ENCODE peak calls at places on chromosomes 11 and 22, in six cellular contexts. A is MM.1S, Z is GM23338, P is HCT116, C is SK-N-SH, K is OCI-LY7. H is an unnamed sample. For H3K4me1, the result is how much of the 10 kb centered on the place peaks cover.

GRCh38 chr11:69157156-69157821 is 1.6 kb downstream of the SMIM38 start:
- DNase-seq in K (no peak), Z (peak), C (peak), A (no peak), P (no peak), H (no peak)

GRCh38 chr11:11970556-11970955 is 37.9 kb downstream of the DKK3 start:
- DNase-seq in K (no peak), A (no peak), Z (no peak), C (no peak), P (no peak), H (no peak)

GRCh38 chr11:8099291-8099899 is 18.4 kb downstream of the TUB start:
- DNase-seq in P (peak), Z (peak), C (peak), A (peak), K (peak), H (peak)

GRCh38 chr11:71197096-71197495 is 55.3 kb downstream of the SHANK2 start:
- DNase-seq in C (no peak), A (no peak), Z (no peak), K (no peak), P (no peak), H (no peak)

GRCh38 chr22:41094036-41094435 is 1.6 kb downstream of the EP300 start:
- DNase-seq in Z (peak), K (peak), C (peak), A (peak), P (no peak), H (peak)

GRCh38 chr22:49600891-49601431 is 226.7 kb downstream of the BRD1 start:
- DNase-seq in K (peak), A (no peak), C (no peak), Z (no peak), P (no peak), H (no peak)

GRCh38 chr11:77196961-77197360 is 68.9 kb downstream of the MYO7A start:
- DNase-seq in A (no peak), P (no peak), C (no peak), K (no peak), Z (no peak), H (no peak)

GRCh38 chr11:44094260-44094868 is 1.1 kb upstream of the EXT2 start:
- DNase-seq in P (peak), K (peak), Z (peak), C (peak), A (peak), H (peak)

GRCh38 chr11:132045116-132045515 is 674.7 kb downstream of the NTM start:
- DNase-seq in K (no peak), C (no peak), Z (no peak), P (no peak), A (no peak), H (no peak)

GRCh38 chr11:134449713-134450112 is 37.7 kb upstream of the B3GAT1 start:
- DNase-seq in Z (peak), A (no peak), P (peak), K (no peak), C (no peak), H (no peak)

GRCh38 chr11:27367881-27368280 is 4.9 kb upstream of the CCDC34 start:
- DNase-seq in C (peak), P (no peak), Z (no peak), A (no peak), K (no peak), H (no peak)

GRCh38 chr11:2796508-2797180 is 88.9 kb downstream of the CDKN1C start:
- DNase-seq in P (no peak), K (no peak), A (no peak), Z (no peak), C (no peak), H (no peak)

GRCh38 chr11:132638421-132638820 is 893.9 kb downstream of the OPCML start:
- DNase-seq in C (no peak), P (no peak), Z (no peak), A (no peak), K (no peak), H (no peak)

GRCh38 chr11:11657101-11657935 is 35.5 kb upstream of the GALNT18 start:
- DNase-seq in Z (no peak), K (no peak), A (no peak), P (no peak), C (no peak), H (no peak)

GRCh38 chr11:1573077-1573846 is 1.2 kb upstream of the DUSP8 start:
- DNase-seq in A (no peak), Z (no peak), P (no peak), K (no peak), C (peak), H (no peak)

GRCh38 chr11:9158898-9159391 is 67.5 kb upstream of the SCUBE2 start:
- DNase-seq in K (no peak), P (no peak), Z (no peak), A (no peak), C (no peak), H (peak)

GRCh38 chr11:42234381-42235035 is 775.1 kb upstream of the LRRC4C start:
- DNase-seq in C (no peak), Z (no peak), A (no peak), P (no peak), K (no peak), H (peak)

DNA sequence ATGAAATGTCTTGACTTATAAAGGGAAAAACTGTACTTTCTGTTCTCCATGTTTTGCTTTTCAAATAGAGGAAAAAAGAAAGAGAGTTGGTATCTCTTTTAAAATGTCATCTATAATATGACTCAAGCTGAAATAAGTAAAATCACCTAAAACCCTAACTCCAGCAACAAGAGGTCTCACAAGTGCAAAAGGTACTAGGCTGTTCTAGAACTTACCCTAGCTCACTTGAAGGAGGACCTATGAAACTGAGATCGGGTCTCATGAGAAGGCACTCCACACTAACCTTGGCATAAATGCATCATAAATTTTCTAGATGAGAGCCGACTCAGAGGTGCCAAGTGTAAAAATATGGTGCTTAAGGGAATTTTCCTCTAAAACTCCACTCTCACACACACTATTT is 63.8 kb downstream of the PHF21A start:
- DNase-seq in A (no peak), P (no peak), Z (no peak), C (no peak), K (no peak), H (no peak)
- TF ChIP-seq CTCF in A (no peak), P (no peak), Z (no peak), C (no peak), K (no peak), H (no peak)

GRCh38 chr11:49851511-49851910 is 100.7 kb upstream of the OR4C13 start:
- DNase-seq in K (no peak), A (no peak), Z (no peak), P (no peak), C (no peak), H (no peak)
- TF ChIP-seq EZH2phosphoT487 in K (no peak), A (no peak), Z (no peak), P (no peak), C (no peak), H (no peak)

GRCh38 chr11:114081641-114082414 is 22.3 kb downstream of the ZBTB16 start:
- DNase-seq in C (no peak), Z (no peak), P (no peak), A (no peak), K (no peak), H (no peak)
- H3K4me1 ChIP-seq in C (under half), Z (under half), P (under half), A (under half), K (under half), H (under half)

GRCh38 chr11:3983101-3983500 is 111.5 kb upstream of the RRM1 start:
- DNase-seq in A (no peak), C (no peak), Z (no peak), P (no peak), K (no peak), H (no peak)

GRCh38 chr11:3989891-3990290 is 104.7 kb upstream of the RRM1 start:
- DNase-seq in Z (no peak), A (peak), K (no peak), C (no peak), P (no peak), H (no peak)

GRCh38 chr11:3984896-3985295 is 109.7 kb upstream of the RRM1 start:
- DNase-seq in P (no peak), K (peak), C (peak), Z (peak), A (no peak), H (no peak)

GRCh38 chr11:3989251-3989650 is 105.3 kb upstream of the RRM1 start:
- DNase-seq in P (no peak), K (no peak), C (no peak), A (no peak), Z (peak), H (no peak)

GRCh38 chr11:3986301-3986700 is 108.3 kb upstream of the RRM1 start:
- DNase-seq in C (no peak), Z (no peak), K (no peak), P (no peak), A (no peak), H (no peak)
- TF ChIP-seq CTCF in C (no peak), Z (no peak), K (no peak), P (no peak), A (no peak), H (no peak)

GRCh38 chr22:19515654-19516377 is 8.4 kb downstream of the CLDN5 start:
- DNase-seq in P (no peak), A (no peak), Z (no peak), K (no peak), C (no peak), H (no peak)

GRCh38 chr22:19517919-19518567 is 6.2 kb downstream of the CLDN5 start:
- DNase-seq in A (no peak), Z (no peak), P (no peak), K (no peak), C (no peak), H (no peak)

GRCh38 chr22:19517171-19517500 is 7.1 kb downstream of the CLDN5 start:
- DNase-seq in A (no peak), K (no peak), C (no peak), P (no peak), Z (no peak), H (no peak)

GRCh38 chr22:19514831-19515565 is 9.2 kb downstream of the CLDN5 start:
- DNase-seq in P (no peak), C (no peak), Z (no peak), K (no peak), A (no peak), H (no peak)

DNA sequence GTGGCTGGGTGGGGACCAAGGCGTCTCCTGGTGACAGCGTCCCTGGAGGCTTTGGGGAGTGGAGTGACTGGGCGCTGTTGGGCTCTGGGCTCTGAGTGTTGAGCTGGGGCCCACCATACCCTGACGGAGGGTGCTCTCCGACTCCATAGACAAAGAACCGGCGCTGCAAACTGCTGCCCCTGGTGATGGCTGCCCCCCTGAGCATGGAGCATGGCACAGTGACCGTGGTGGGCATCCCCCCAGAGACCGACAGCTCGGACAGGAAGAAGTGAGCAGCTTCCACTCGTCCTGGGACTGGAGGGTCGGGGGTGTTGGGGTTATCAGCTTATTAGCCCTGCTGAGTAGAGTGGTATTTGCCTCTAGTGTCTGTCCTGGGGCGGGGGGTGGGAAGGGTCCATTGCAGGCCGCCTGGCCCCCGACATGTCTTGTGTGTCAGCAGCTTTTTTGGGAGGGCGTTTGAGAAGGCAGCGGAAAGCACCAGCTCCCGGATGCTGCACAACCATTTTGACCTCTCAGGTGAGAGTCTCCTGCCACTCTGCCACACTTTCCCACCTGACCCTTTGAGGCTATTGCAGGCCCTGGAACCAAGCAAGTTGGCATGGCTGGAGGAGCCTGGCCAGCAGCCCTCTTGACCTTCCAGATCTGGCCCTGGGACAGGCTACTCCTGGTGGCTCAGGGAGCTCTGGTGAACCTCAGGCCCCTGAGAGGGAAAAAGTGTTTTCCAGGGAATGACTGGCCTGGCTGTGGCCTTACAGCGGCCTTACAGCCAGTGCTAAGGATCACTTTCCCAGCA is 7.6 kb downstream of the CLDN5 start:
- DNase-seq in Z (no peak), K (no peak), A (no peak), C (no peak), P (no peak), H (no peak)
- TF ChIP-seq EZH2phosphoT487 in Z (no peak), K (no peak), A (no peak), C (no peak), P (no peak), H (no peak)

GRCh38 chr11:75476716-75477613 is 44.0 kb upstream of the KLHL35 start:
- DNase-seq in Z (no peak), K (no peak), A (no peak), P (no peak), C (no peak), H (no peak)
- H3K4me1 ChIP-seq in Z (under half), K (under half), A (under half), P (under half), C (under half), H (under half)

GRCh38 chr11:19955660-19956059 is 204.6 kb downstream of the DBX1 start:
- DNase-seq in Z (no peak), K (no peak), A (no peak), C (peak), P (no peak), H (no peak)

GRCh38 chr11:19952101-19952605 is 208.1 kb downstream of the DBX1 start:
- DNase-seq in K (no peak), P (no peak), A (no peak), C (peak), Z (no peak), H (no peak)

GRCh38 chr11:19953342-19953741 is 206.9 kb downstream of the DBX1 start:
- DNase-seq in C (no peak), Z (peak), K (no peak), A (no peak), P (no peak), H (no peak)

GRCh38 chr11:19954899-19955298 is 205.4 kb downstream of the DBX1 start:
- DNase-seq in Z (no peak), A (no peak), P (no peak), K (no peak), C (no peak), H (peak)

DNA sequence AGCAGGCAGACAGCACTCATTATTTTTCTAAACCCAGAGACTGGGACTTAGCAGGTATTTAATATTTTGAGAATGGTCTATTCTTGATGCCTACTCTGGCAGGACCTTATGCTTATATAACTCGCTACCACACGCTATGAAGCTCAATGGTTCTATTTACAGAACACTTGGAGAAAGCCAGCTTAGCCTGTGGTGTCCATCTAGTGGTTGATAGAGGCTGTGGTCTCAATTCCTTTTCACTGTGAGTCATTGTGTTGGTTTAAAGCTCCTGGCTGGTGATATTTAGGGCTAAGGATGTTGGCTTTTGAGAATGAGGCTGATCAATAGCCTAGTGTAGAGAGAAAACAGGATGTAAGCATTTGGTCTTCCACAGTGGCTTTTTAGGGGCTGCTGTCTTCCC is 206.4 kb downstream of the DBX1 start:
- DNase-seq in A (no peak), K (no peak), Z (peak), P (peak), C (no peak), H (peak)
- TF ChIP-seq CTCF in A (no peak), K (no peak), Z (peak), P (no peak), C (peak), H (peak)

GRCh38 chr22:19480789-19481188 is 1.1 kb downstream of the CDC45 start:
- DNase-seq in Z (no peak), C (no peak), A (no peak), K (peak), P (no peak), H (no peak)

GRCh38 chr22:19480173-19480568 is 451 bp downstream of the CDC45 start:
- DNase-seq in A (no peak), K (peak), Z (no peak), C (no peak), P (no peak), H (no peak)

GRCh38 chr22:19482297-19482696 is 2.6 kb downstream of the CDC45 start:
- DNase-seq in K (no peak), P (no peak), A (no peak), C (no peak), Z (no peak), H (no peak)

GRCh38 chr22:19479358-19480172 is at the start of gene CDC45:
- DNase-seq in C (peak), A (peak), P (peak), K (peak), Z (peak), H (peak)

GRCh38 chr22:19483481-19484244 is 3.9 kb downstream of the CDC45 start:
- DNase-seq in C (no peak), P (no peak), A (no peak), Z (no peak), K (no peak), H (peak)
- TF ChIP-seq EZH2phosphoT487 in C (no peak), P (no peak), A (no peak), Z (no peak), K (no peak), H (no peak)

GRCh38 chr11:112965601-112966125 is 4.4 kb downstream of the NCAM1 start:
- DNase-seq in P (no peak), A (no peak), Z (no peak), C (no peak), K (no peak), H (no peak)
- H3K4me1 ChIP-seq in P (under half), A (under half), Z (under half), C (under half), K (under half), H (under half)

GRCh38 chr11:61007971-61008896 is 36.8 kb downstream of the CD6 start:
- DNase-seq in P (no peak), A (no peak), Z (peak), K (no peak), C (peak), H (no peak)

GRCh38 chr11:61008971-61009370 is 37.5 kb downstream of the CD6 start:
- DNase-seq in P (no peak), Z (no peak), A (no peak), K (no peak), C (no peak), H (no peak)

GRCh38 chr11:61010466-61011238 is 39.2 kb downstream of the CD6 start:
- DNase-seq in K (no peak), P (no peak), C (no peak), A (no peak), Z (no peak), H (no peak)

GRCh38 chr11:61011239-61011870 is 39.9 kb downstream of the CD6 start:
- DNase-seq in C (peak), A (no peak), P (no peak), K (no peak), Z (no peak), H (no peak)

DNA sequence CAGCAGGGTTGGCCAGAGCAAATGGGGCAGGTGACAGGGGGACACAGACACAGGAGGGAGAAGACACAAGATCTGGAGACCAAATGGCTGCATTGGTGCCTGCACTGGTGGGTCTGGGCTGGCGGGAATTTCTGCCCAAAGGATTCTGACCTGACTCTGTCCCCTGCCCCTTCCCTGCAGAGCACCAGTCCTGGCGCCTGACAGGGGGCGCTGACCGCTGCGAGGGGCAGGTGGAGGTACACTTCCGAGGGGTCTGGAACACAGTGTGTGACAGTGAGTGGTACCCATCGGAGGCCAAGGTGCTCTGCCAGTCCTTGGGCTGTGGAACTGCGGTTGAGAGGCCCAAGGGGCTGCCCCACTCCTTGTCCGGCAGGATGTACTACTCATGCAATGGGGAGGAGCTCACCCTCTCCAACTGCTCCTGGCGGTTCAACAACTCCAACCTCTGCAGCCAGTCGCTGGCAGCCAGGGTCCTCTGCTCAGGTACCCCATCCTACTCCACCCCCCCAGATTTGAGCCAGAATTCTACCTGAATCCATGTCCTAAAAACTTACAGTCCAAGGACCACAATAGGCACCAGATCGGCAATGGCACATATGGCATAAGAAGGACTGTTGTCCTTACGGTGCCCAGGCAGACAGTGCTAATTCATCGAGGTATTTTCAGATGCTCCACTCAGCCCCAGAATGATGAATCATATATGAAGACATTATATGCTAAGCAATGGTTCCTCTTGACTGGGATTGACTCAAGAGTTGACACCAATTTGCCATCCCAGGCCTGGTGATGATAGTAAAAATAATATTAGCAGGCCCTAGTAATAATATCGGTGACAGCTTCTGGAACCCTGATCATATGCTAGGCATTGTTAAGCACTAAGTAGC is 38.2 kb downstream of the CD6 start:
- DNase-seq in Z (no peak), A (no peak), P (no peak), C (no peak), K (no peak), H (no peak)
- TF ChIP-seq CTCF in Z (peak), A (no peak), P (no peak), C (no peak), K (no peak), H (no peak)